ENCODE peak calls at places on chromosomes 3 and 15, in eight cellular contexts. One of them, this sample, is unnamed.

GRCh38 chr3:151419806-151420205 is 35.3 kb upstream of the P2RY12 start:
- DNase-seq in astrocyte of the cerebellum: no peak
- DNase-seq in activated CD4-positive, alpha-beta T cell treated with anti-CD3 and anti-CD28 coated beads for 36 hours: no peak
- DNase-seq in GM12865: no peak
- DNase-seq in AG04449: no peak
- DNase-seq in HFF-Myc: no peak
- DNase-seq in NCI-H1092 treated with DMSO at 0.1 percent for 48 hours: no peak
- DNase-seq in activated naive CD4-positive, alpha-beta T cell: no peak
- DNase-seq in this sample: no peak

GRCh38 chr3:197083486-197083885 is 53.9 kb upstream of the MELTF start:
- DNase-seq in HFF-Myc: no peak
- DNase-seq in astrocyte of the cerebellum: peak
- DNase-seq in activated naive CD4-positive, alpha-beta T cell: no peak
- DNase-seq in NCI-H1092 treated with DMSO at 0.1 percent for 48 hours: no peak
- DNase-seq in GM12865: no peak
- DNase-seq in AG04449: peak
- DNase-seq in activated CD4-positive, alpha-beta T cell treated with anti-CD3 and anti-CD28 coated beads for 36 hours: peak
- DNase-seq in this sample: no peak

GRCh38 chr3:195004512-195005250 is 266.3 kb downstream of the XXYLT1 start:
- DNase-seq in GM12865: no peak
- DNase-seq in activated CD4-positive, alpha-beta T cell treated with anti-CD3 and anti-CD28 coated beads for 36 hours: no peak
- DNase-seq in HFF-Myc: no peak
- DNase-seq in activated naive CD4-positive, alpha-beta T cell: no peak
- DNase-seq in NCI-H1092 treated with DMSO at 0.1 percent for 48 hours: no peak
- DNase-seq in astrocyte of the cerebellum: no peak
- DNase-seq in AG04449: no peak
- DNase-seq in this sample: no peak

GRCh38 chr3:125125822-125126245 is 70.0 kb upstream of the HEG1 start:
- DNase-seq in AG04449: peak
- DNase-seq in activated naive CD4-positive, alpha-beta T cell: no peak
- DNase-seq in activated CD4-positive, alpha-beta T cell treated with anti-CD3 and anti-CD28 coated beads for 36 hours: peak
- DNase-seq in GM12865: no peak
- DNase-seq in HFF-Myc: no peak
- DNase-seq in astrocyte of the cerebellum: peak
- DNase-seq in NCI-H1092 treated with DMSO at 0.1 percent for 48 hours: no peak
- DNase-seq in this sample: no peak

GRCh38 chr3:12990781-12991480 is 82.3 kb downstream of the IQSEC1 start:
- DNase-seq in NCI-H1092 treated with DMSO at 0.1 percent for 48 hours: no peak
- DNase-seq in AG04449: peak
- DNase-seq in GM12865: no peak
- DNase-seq in HFF-Myc: no peak
- DNase-seq in activated CD4-positive, alpha-beta T cell treated with anti-CD3 and anti-CD28 coated beads for 36 hours: no peak
- DNase-seq in astrocyte of the cerebellum: peak
- DNase-seq in activated naive CD4-positive, alpha-beta T cell: no peak
- DNase-seq in this sample: no peak

GRCh38 chr3:52490938-52491526 is 4.1 kb upstream of the STAB1 start:
- DNase-seq in activated naive CD4-positive, alpha-beta T cell: no peak
- DNase-seq in astrocyte of the cerebellum: no peak
- DNase-seq in AG04449: no peak
- DNase-seq in HFF-Myc: no peak
- DNase-seq in activated CD4-positive, alpha-beta T cell treated with anti-CD3 and anti-CD28 coated beads for 36 hours: no peak
- DNase-seq in GM12865: no peak
- DNase-seq in NCI-H1092 treated with DMSO at 0.1 percent for 48 hours: no peak
- DNase-seq in this sample: no peak

GRCh38 chr15:72197045-72197459 is 535 bp downstream of the GRAMD2A start:
- DNase-seq in GM12865: no peak
- DNase-seq in NCI-H1092 treated with DMSO at 0.1 percent for 48 hours: no peak
- DNase-seq in astrocyte of the cerebellum: no peak
- DNase-seq in HFF-Myc: no peak
- DNase-seq in activated CD4-positive, alpha-beta T cell treated with anti-CD3 and anti-CD28 coated beads for 36 hours: no peak
- DNase-seq in AG04449: no peak
- DNase-seq in activated naive CD4-positive, alpha-beta T cell: no peak
- DNase-seq in this sample: no peak

GRCh38 chr3:26915208-26915607 is 292.6 kb downstream of the LRRC3B start:
- DNase-seq in NCI-H1092 treated with DMSO at 0.1 percent for 48 hours: no peak
- DNase-seq in AG04449: no peak
- DNase-seq in HFF-Myc: no peak
- DNase-seq in GM12865: no peak
- DNase-seq in activated naive CD4-positive, alpha-beta T cell: no peak
- DNase-seq in astrocyte of the cerebellum: no peak
- DNase-seq in activated CD4-positive, alpha-beta T cell treated with anti-CD3 and anti-CD28 coated beads for 36 hours: no peak
- DNase-seq in this sample: no peak

This sample was measured in NAMALWA.